ENCODE peak calls at places on chromosomes 3 and 15, in seven cellular contexts. J is endothelial cell of umbilical vein; R is AG04450; W is neuronal stem cell; Z is RWPE1; G is cardiac muscle cell; H is CD8-positive, alpha-beta T cell. C is an unnamed sample.

GRCh38 chr3:3105815-3106214 is 4.4 kb downstream of the IL5RA start:
- DNase-seq in W (no peak), G (no peak), H (no peak), J (no peak), Z (no peak), R (no peak), C (no peak)

GRCh38 chr3:107913671-107914070 is 177.2 kb downstream of the CD47 start:
- DNase-seq in W (no peak), H (no peak), G (no peak), Z (no peak), J (no peak), R (no peak), C (no peak)

GRCh38 chr3:124097362-124098120 is 105.6 kb upstream of the ROPN1 start:
- DNase-seq in G (no peak), W (no peak), Z (no peak), R (no peak), J (peak), H (no peak), C (no peak)

GRCh38 chr3:62926494-62926893 is 51.3 kb upstream of the CADPS start:
- DNase-seq in J (no peak), H (no peak), W (no peak), G (peak), R (no peak), Z (no peak), C (no peak)

GRCh38 chr3:130601662-130602061 is 84.7 kb downstream of the COL6A6 start:
- DNase-seq in H (no peak), R (no peak), Z (no peak), W (no peak), J (no peak), G (no peak), C (no peak)

GRCh38 chr3:173747427-173747826 is 349.9 kb downstream of the NLGN1 start:
- DNase-seq in J (peak), H (no peak), W (no peak), Z (peak), R (no peak), G (no peak), C (no peak)

GRCh38 chr3:141894524-141895176 is 18.2 kb downstream of the ATP1B3 start:
- DNase-seq in J (peak), H (no peak), R (peak), W (no peak), Z (peak), G (no peak), C (no peak)

GRCh38 chr15:75801859-75802593 is 41.2 kb upstream of the UBE2Q2 start:
- DNase-seq in W (peak), G (peak), Z (peak), R (peak), J (peak), H (peak), C (peak)

GRCh38 chr3:98877132-98877531 is 24.4 kb downstream of the DCBLD2 start:
- DNase-seq in Z (no peak), W (no peak), G (no peak), R (no peak), J (no peak), H (no peak), C (no peak)

GRCh38 chr3:80238606-80239005 is 470.8 kb upstream of the ROBO1 start:
- DNase-seq in J (peak), W (no peak), R (no peak), G (no peak), H (no peak), Z (no peak), C (no peak)

GRCh38 chr15:27679621-27680521 is 419.2 kb downstream of the OCA2 start:
- DNase-seq in J (no peak), R (no peak), W (no peak), H (no peak), G (peak), Z (no peak), C (no peak)

GRCh38 chr3:166013073-166013679 is 176.0 kb upstream of the BCHE start:
- DNase-seq in W (peak), G (peak), J (peak), H (no peak), R (peak), Z (peak), C (no peak)

GRCh38 chr3:14550651-14551611 is 10.8 kb upstream of the GRIP2 start:
- DNase-seq in W (no peak), J (no peak), H (no peak), Z (peak), G (no peak), R (no peak), C (no peak)

GRCh38 chr3:10192953-10193691 is 28.4 kb downstream of the IRAK2 start:
- DNase-seq in W (no peak), Z (peak), H (peak), G (no peak), J (peak), R (peak), C (no peak)

GRCh38 chr3:99869621-99870020 is 52.0 kb downstream of the CMSS1 start:
- DNase-seq in R (no peak), J (no peak), Z (no peak), G (no peak), W (no peak), H (no peak), C (no peak)

GRCh38 chr3:149224736-149225594 is 3.3 kb upstream of the CP start:
- DNase-seq in H (no peak), R (peak), Z (peak), G (peak), W (no peak), J (peak), C (no peak)

GRCh38 chr3:156483002-156483401 is 71.9 kb downstream of the SSR3 start:
- DNase-seq in J (no peak), W (no peak), R (no peak), G (no peak), H (no peak), Z (no peak), C (no peak)

GRCh38 chr15:78329625-78330024 is 10.5 kb upstream of the CRABP1 start:
- DNase-seq in Z (no peak), J (peak), G (no peak), R (no peak), W (no peak), H (no peak), C (no peak)

GRCh38 chr3:43273429-43273828 is 12.9 kb upstream of the SNRK start:
- DNase-seq in Z (no peak), H (no peak), W (no peak), G (no peak), J (no peak), R (no peak), C (no peak)

GRCh38 chr3:72538070-72538745 is 310.0 kb downstream of the SHQ1 start:
- DNase-seq in G (no peak), J (no peak), R (no peak), W (no peak), Z (no peak), H (no peak), C (no peak)
- H3K27ac ChIP-seq in G (no peak), J (no peak), R (no peak), W (no peak), Z (no peak), H (no peak), C (no peak)

GRCh38 chr3:128344046-128344368 is 122.7 kb downstream of the DNAJB8 start:
- DNase-seq in W (no peak), R (no peak), G (peak), J (no peak), H (no peak), Z (no peak), C (peak)

GRCh38 chr3:128343287-128344045 is 123.2 kb downstream of the DNAJB8 start:
- DNase-seq in H (no peak), Z (peak), R (peak), W (no peak), J (peak), G (peak), C (peak)

GRCh38 chr3:128341659-128342395 is 124.9 kb downstream of the DNAJB8 start:
- DNase-seq in Z (no peak), W (no peak), H (no peak), G (no peak), R (no peak), J (no peak), C (no peak)

GRCh38 chr3:128340904-128341555 is 125.7 kb downstream of the DNAJB8 start:
- DNase-seq in Z (no peak), G (no peak), R (no peak), J (no peak), H (no peak), W (no peak), C (peak)

GRCh38 chr3:128342701-128343180 is 123.9 kb downstream of the DNAJB8 start:
- DNase-seq in W (no peak), Z (no peak), J (no peak), H (no peak), G (no peak), R (no peak), C (peak)
- H3K27ac ChIP-seq in W (no peak), Z (no peak), J (no peak), H (no peak), G (no peak), R (no peak), C (no peak)

GRCh38 chr3:132084982-132085381 is 50.2 kb upstream of the CPNE4 start:
- DNase-seq in H (no peak), Z (no peak), G (no peak), W (no peak), J (no peak), R (no peak), C (no peak)
- H3K27ac ChIP-seq in H (no peak), Z (no peak), G (no peak), W (no peak), J (no peak), R (no peak), C (no peak)

GRCh38 chr3:27315003-27315402 is 54.2 kb downstream of the NEK10 start:
- DNase-seq in J (no peak), W (no peak), H (no peak), R (no peak), Z (no peak), G (no peak), C (no peak)

GRCh38 chr3:27312044-27312668 is 57.0 kb downstream of the NEK10 start:
- DNase-seq in R (peak), H (no peak), Z (peak), W (peak), J (peak), G (peak), C (no peak)

GRCh38 chr3:27307566-27307965 is 61.6 kb downstream of the NEK10 start:
- DNase-seq in R (no peak), G (no peak), Z (no peak), H (no peak), J (no peak), W (no peak), C (no peak)

GRCh38 chr3:27311400-27311799 is 57.8 kb downstream of the NEK10 start:
- DNase-seq in H (no peak), J (peak), W (no peak), G (no peak), Z (peak), R (peak), C (no peak)

GRCh38 chr3:27310693-27311092 is 58.5 kb downstream of the NEK10 start:
- DNase-seq in Z (no peak), R (no peak), W (no peak), G (no peak), J (no peak), H (no peak), C (no peak)
- H3K27ac ChIP-seq in Z (no peak), R (no peak), W (no peak), G (no peak), J (peak), H (no peak), C (no peak)

GRCh38 chr15:69324031-69324430 is 25.3 kb downstream of the PAQR5 start:
- DNase-seq in H (no peak), Z (no peak), J (no peak), R (no peak), W (no peak), G (no peak), C (no peak)

GRCh38 chr15:69325456-69325971 is 26.8 kb downstream of the PAQR5 start:
- DNase-seq in G (no peak), J (no peak), H (no peak), Z (no peak), W (no peak), R (no peak), C (no peak)

GRCh38 chr15:69324565-69324964 is 25.9 kb downstream of the PAQR5 start:
- DNase-seq in Z (no peak), G (no peak), W (no peak), J (no peak), R (no peak), H (no peak), C (no peak)

DNA sequence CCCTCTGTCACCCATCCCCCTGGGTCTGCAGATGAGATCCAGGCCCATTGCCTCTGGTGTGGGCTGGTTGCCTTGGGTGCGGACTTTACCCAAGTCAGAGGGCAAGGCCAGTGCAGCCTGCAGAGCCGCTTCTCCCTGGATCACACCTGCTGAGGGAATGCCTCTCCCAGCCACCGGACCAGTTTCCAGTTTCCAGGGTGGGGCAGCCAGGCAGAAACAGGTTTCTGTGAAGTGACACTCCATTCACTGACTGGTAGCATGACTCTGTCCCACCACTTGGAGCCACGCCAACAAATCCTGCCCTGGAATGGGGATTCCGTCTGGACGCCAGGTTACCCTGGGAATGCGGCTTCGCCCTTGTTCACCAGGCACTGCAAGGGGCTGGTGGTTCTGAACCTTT is 30.0 kb downstream of the PAQR5 start:
- DNase-seq in H (no peak), W (no peak), G (no peak), J (no peak), R (no peak), Z (no peak), C (peak)
- H3K27ac ChIP-seq in H (no peak), W (no peak), G (no peak), J (no peak), R (no peak), Z (no peak), C (no peak)

DNA sequence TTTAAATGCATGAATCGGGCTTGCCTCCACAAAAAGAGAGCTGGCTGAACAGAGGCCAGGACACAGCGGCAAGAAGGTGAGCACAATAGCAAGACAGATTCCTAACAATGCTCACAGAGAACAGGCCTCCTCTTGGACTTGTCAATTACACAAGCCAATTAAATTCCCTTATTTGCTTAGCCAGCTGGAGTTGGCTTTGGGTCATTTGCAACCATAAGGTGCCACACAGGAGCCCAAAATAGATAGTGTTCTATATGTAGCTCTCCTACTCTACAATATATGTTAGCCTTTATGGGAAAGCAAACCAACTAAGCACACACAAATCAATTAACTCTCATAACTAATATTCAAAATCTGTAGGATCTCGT is 335.6 kb downstream of the FOXP1 start:
- DNase-seq in H (no peak), J (no peak), G (no peak), R (no peak), W (no peak), Z (no peak), C (no peak)
- H3K27ac ChIP-seq in H (no peak), J (no peak), G (peak), R (no peak), W (peak), Z (no peak), C (no peak)